ENCODE peak calls at places on chromosomes 13 and 19, in eight cellular contexts. I is brain microvascular endothelial cell; U is transverse colon; L is hepatocyte; B is colonic mucosa; D is osteoblast; G is GM23338; F is CD8-positive, alpha-beta T cell. A is an unnamed sample.

GRCh38 chr19:46000497-46001246 is 5.4 kb downstream of the CCDC61 start:
- DNase-seq in B (peak), G (peak), L (peak), D (no peak), F (peak), U (peak), I (no peak), A (peak)

GRCh38 chr19:53132231-53132991 is at the start of gene ZNF415:
- DNase-seq in B (peak), D (peak), G (peak), U (peak), F (peak), L (peak), I (peak), A (peak)

GRCh38 chr13:44013666-44014291 is 134.1 kb downstream of the LACC1 start:
- DNase-seq in G (no peak), I (peak), F (no peak), L (peak), D (peak), B (no peak), U (no peak), A (no peak)

GRCh38 chr13:39129253-39129652 is 91.0 kb downstream of the NHLRC3 start:
- DNase-seq in U (no peak), D (no peak), F (no peak), I (no peak), G (no peak), L (no peak), B (no peak), A (no peak)

GRCh38 chr19:55563261-55563690 is 17.4 kb downstream of the ZNF579 start:
- DNase-seq in I (no peak), U (peak), G (no peak), B (no peak), F (no peak), L (peak), D (peak), A (no peak)

GRCh38 chr13:31742102-31742695 is 2.9 kb downstream of the RXFP2 start:
- DNase-seq in L (peak), D (no peak), I (peak), U (peak), F (peak), G (peak), B (peak), A (peak)

GRCh38 chr13:101283782-101284181 is 132.5 kb downstream of the NALCN start:
- DNase-seq in F (no peak), U (no peak), B (no peak), G (no peak), I (no peak), L (no peak), D (no peak), A (no peak)

GRCh38 chr13:89150362-89150761 is 1479.2 kb downstream of the SLITRK5 start:
- DNase-seq in G (no peak), U (no peak), I (no peak), B (no peak), D (peak), F (no peak), L (peak), A (no peak)

GRCh38 chr19:15328312-15328711 is 4.0 kb downstream of the BRD4 start:
- DNase-seq in F (no peak), I (no peak), D (no peak), B (no peak), G (no peak), L (no peak), U (no peak), A (no peak)

GRCh38 chr19:49468746-49469447 is 5.1 kb upstream of the FLT3LG start:
- DNase-seq in G (peak), F (peak), I (no peak), U (peak), B (peak), D (peak), L (peak), A (peak)

GRCh38 chr19:11204943-11205349 is 7.6 kb upstream of the KANK2 start:
- DNase-seq in L (no peak), U (no peak), B (no peak), G (no peak), I (no peak), D (peak), F (no peak), A (no peak)

GRCh38 chr19:54947381-54947780 is at the start of gene NLRP7:
- DNase-seq in L (no peak), D (no peak), B (no peak), U (no peak), G (peak), F (no peak), I (no peak), A (no peak)

GRCh38 chr19:6181119-6181518 is 45.7 kb downstream of the ACSBG2 start:
- DNase-seq in F (no peak), G (no peak), L (no peak), D (no peak), B (no peak), U (no peak), I (no peak), A (no peak)

GRCh38 chr13:20902438-20903163 is at the start of gene XPO4:
- DNase-seq in D (peak), U (peak), L (peak), F (peak), I (peak), B (peak), G (peak), A (peak)

GRCh38 chr13:51874651-51875050 is 12.9 kb downstream of the CCDC70 start:
- DNase-seq in U (no peak), G (no peak), I (no peak), D (peak), L (peak), B (no peak), F (no peak), A (no peak)

GRCh38 chr19:17548145-17548544 is 7.3 kb upstream of the COLGALT1 start:
- DNase-seq in I (no peak), F (no peak), G (no peak), D (no peak), L (no peak), U (no peak), B (no peak), A (no peak)

GRCh38 chr13:30618186-30618937 is 642 bp downstream of the USPL1 start:
- DNase-seq in L (peak), D (no peak), G (no peak), B (no peak), U (peak), F (peak), I (no peak), A (no peak)

GRCh38 chr13:91058066-91058465 is 289.4 kb upstream of the MIR17HG start:
- DNase-seq in U (no peak), F (no peak), L (peak), G (peak), B (no peak), I (peak), D (no peak), A (no peak)

GRCh38 chr13:109275848-109276247 is 510.5 kb downstream of the IRS2 start:
- DNase-seq in B (no peak), F (no peak), G (peak), U (peak), I (no peak), L (peak), D (no peak), A (no peak)

GRCh38 chr13:39132286-39132685 is 94.0 kb downstream of the NHLRC3 start:
- DNase-seq in I (no peak), D (peak), B (no peak), L (peak), F (no peak), U (no peak), G (no peak), A (no peak)

GRCh38 chr13:34201050-34201913 is 383.3 kb downstream of the RFC3 start:
- DNase-seq in B (no peak), U (no peak), F (no peak), I (peak), D (peak), L (peak), G (no peak), A (no peak)

GRCh38 chr19:49224856-49225255 is 67.3 kb downstream of the TRPM4 start:
- DNase-seq in D (no peak), B (peak), F (no peak), G (peak), U (peak), L (peak), I (peak), A (no peak)

GRCh38 chr13:23889598-23890224 is 511 bp upstream of the MIPEP start:
- DNase-seq in L (no peak), B (no peak), U (no peak), G (peak), F (no peak), I (no peak), D (peak), A (no peak)

GRCh38 chr13:73741742-73742141 is 392.5 kb downstream of the KLF12 start:
- DNase-seq in G (no peak), U (no peak), B (no peak), D (no peak), L (no peak), F (no peak), I (no peak), A (no peak)

GRCh38 chr13:30872195-30872594 is 33.9 kb upstream of the MEDAG start:
- DNase-seq in L (no peak), I (no peak), B (no peak), F (no peak), G (no peak), D (no peak), U (no peak), A (peak)

GRCh38 chr19:30423481-30423880 is 51.3 kb downstream of the ZNF536 start:
- DNase-seq in G (no peak), F (no peak), U (no peak), D (no peak), I (no peak), B (no peak), L (no peak), A (no peak)

GRCh38 chr13:111907341-111907880 is 159.5 kb upstream of the SOX1 start:
- DNase-seq in B (peak), G (no peak), I (no peak), L (no peak), U (no peak), F (no peak), D (no peak), A (no peak)

GRCh38 chr13:48908381-48909087 is 67.2 kb upstream of the FNDC3A start:
- DNase-seq in G (no peak), U (no peak), I (no peak), F (no peak), D (no peak), B (no peak), L (no peak), A (no peak)

GRCh38 chr13:51221674-51222509 is at the start of gene FAM124A:
- DNase-seq in D (peak), L (peak), F (no peak), U (peak), I (no peak), G (peak), B (peak), A (peak)

GRCh38 chr13:52739468-52740071 is at the start of gene CNMD:
- DNase-seq in I (no peak), U (no peak), G (peak), B (no peak), F (no peak), D (no peak), L (no peak), A (no peak)

GRCh38 chr19:29173896-29174295 is 39.1 kb downstream of the UQCRFS1 start:
- DNase-seq in G (no peak), F (no peak), I (no peak), U (no peak), D (no peak), L (no peak), B (no peak), A (no peak)
- TF ChIP-seq CTCF in G (no peak), F (no peak), I (no peak), U (no peak), D (no peak), L (no peak), B (no peak), A (no peak)

DNA sequence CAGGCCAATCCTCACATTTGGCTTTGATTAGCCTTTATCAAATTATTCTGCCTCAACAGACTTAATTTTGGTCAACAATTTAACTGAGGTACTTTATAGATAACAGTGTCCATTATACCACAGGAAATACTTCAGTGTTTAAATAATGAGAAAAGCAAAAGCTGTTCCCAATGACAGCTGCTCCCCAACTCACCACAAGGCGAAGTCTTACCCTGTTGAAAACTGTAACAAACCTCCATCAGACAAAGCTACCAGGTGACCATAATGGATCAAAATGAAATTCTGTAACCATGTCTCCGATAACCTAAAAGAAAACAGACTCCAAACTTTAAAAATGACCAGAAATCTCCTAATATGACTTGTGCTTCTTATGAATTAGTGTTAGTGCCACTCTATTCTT is 50.3 kb downstream of the ZNF44 start:
- DNase-seq in B (no peak), F (no peak), G (peak), L (no peak), D (no peak), I (no peak), U (no peak), A (no peak)
- TF ChIP-seq CTCF in B (peak), F (no peak), G (peak), L (no peak), D (no peak), I (no peak), U (no peak), A (no peak)

GRCh38 chr19:18601875-18602274 is 4.7 kb downstream of the CRLF1 start:
- DNase-seq in L (no peak), U (no peak), D (peak), I (no peak), F (no peak), G (no peak), B (no peak), A (no peak)

GRCh38 chr19:18604820-18605159 is 1.8 kb downstream of the CRLF1 start:
- DNase-seq in D (peak), G (no peak), I (no peak), U (no peak), F (no peak), B (no peak), L (no peak), A (peak)

GRCh38 chr19:18605196-18605545 is 1.4 kb downstream of the CRLF1 start:
- DNase-seq in F (no peak), D (no peak), L (no peak), G (no peak), B (no peak), I (no peak), U (no peak), A (peak)

GRCh38 chr19:18603958-18604819 is 2.4 kb downstream of the CRLF1 start:
- DNase-seq in D (peak), G (peak), I (no peak), L (no peak), U (no peak), B (no peak), F (no peak), A (no peak)

DNA sequence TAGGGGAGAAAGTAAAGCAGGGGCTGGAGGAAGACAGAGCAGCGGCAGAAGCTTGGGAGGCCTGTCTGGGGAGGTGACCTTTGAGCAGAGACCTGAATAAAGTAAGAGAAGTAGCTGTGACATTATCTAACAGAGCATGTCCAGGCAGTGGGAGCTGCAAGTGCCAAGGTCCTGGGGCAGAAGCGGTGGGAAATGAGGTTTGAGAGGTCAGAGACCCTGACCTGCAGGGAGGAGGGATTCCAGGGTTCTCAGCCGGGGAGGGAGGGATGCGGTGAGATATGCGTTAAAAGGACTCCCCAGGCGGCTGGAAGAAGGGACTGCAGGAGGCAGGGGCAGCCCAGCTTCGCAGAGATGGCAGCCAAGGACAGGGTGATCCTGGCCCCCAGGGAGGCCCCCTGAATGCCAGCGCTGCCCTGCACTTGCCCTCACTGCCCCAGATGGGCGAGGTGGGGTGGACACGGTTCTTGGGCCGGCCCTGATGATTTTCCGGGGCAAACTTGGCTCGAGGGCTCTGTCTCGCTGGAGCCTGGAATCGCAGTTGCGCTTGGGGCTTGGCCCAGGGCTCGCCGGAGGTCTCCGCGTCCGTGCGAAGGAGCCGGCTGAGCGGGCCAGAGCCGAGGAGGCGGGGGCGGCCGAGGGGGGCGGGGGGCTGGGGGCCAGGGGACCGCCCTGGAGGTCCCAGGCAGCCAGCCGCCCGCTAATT is 3.2 kb downstream of the CRLF1 start:
- DNase-seq in G (peak), I (no peak), U (no peak), L (no peak), B (no peak), F (no peak), D (peak), A (no peak)
- TF ChIP-seq CTCF in G (peak), I (peak), U (no peak), L (peak), B (no peak), F (no peak), D (no peak), A (no peak)

DNA sequence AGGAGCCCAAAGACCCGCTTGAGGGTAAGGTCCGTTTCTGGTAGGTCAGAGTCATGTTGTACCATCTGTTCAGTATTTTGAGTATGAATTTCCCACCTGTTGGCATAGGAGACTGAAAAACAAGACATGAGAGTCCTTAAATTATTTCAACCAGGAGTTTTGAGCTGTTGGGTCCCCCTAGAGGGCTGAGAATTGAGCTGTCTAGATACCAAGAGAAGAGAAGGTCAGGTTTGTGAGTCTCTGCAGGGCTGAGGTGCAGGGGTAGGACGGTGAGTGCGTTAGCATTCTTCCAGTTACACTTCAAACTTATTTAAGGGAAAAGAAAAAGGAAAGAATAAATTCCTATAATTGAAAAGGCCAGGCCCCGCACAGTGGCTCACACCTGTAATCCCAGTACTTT is 5.0 kb downstream of the CBLC start:
- DNase-seq in B (no peak), G (peak), U (no peak), F (no peak), I (no peak), D (no peak), L (no peak), A (no peak)
- TF ChIP-seq CTCF in B (no peak), G (peak), U (no peak), F (no peak), I (peak), D (no peak), L (no peak), A (no peak)

GRCh38 chr19:2944775-2945574 is at the start of gene ZNF77:
- DNase-seq in D (peak), B (peak), U (peak), G (peak), F (peak), I (peak), L (peak), A (peak)
- TF ChIP-seq CTCF in D (no peak), B (no peak), U (no peak), G (no peak), F (no peak), I (peak), L (no peak), A (no peak)

GRCh38 chr13:99614465-99614885 is 113.2 kb downstream of the TM9SF2 start:
- DNase-seq in G (peak), B (no peak), U (peak), L (peak), I (no peak), D (peak), F (no peak), A (peak)
- TF ChIP-seq CTCF in G (peak), B (no peak), U (no peak), L (peak), I (peak), D (peak), F (no peak), A (peak)

GRCh38 chr13:37679043-37679442 is 80.5 kb upstream of the POSTN start:
- DNase-seq in L (no peak), B (no peak), I (no peak), G (no peak), U (no peak), D (no peak), F (no peak), A (no peak)
- TF ChIP-seq CTCF in L (no peak), B (no peak), I (peak), G (peak), U (no peak), D (peak), F (no peak), A (no peak)

GRCh38 chr13:40992678-40993077 is 26.4 kb downstream of the ELF1 start:
- DNase-seq in B (no peak), I (no peak), D (peak), F (no peak), U (no peak), L (no peak), G (no peak), A (no peak)
- TF ChIP-seq CTCF in B (no peak), I (no peak), D (peak), F (peak), U (no peak), L (peak), G (peak), A (peak)

DNA sequence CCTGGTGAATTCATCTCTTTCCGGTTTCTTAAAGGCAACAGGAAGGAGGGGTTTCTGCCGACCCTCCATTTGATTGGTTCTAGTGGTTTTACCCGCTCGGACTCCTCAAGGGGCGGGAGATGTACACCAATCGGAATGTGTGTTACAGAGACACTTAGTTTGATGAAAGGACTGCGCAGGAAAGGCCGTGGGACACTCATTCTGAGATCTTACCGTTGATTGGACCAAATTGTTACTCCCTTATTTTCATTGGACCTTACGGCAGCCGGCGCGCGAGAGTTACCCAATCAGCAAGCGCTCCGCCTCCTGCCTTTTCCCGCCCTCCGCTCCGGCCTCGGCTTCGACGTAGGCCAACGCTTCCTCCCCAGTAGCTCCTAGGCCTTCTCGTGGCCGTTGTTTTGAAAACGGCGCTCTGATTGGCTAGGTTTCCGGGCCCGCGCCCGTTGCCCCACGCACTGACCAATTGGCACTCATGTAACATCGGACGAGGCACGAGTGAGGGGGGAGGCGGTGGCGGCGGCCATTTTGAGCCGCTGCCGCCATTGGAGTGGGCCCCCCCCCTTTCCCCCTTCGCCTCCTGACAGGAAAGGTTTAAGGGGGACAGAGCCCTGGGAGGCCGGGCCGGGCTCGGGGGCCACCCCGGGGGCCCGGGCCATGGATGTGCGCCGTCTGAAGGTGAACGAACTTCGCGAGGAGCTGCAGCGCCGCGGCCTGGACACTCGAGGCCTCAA is at the start of gene HNRNPUL1:
- DNase-seq in B (peak), U (peak), D (peak), I (peak), F (peak), L (peak), G (peak), A (peak)
- TF ChIP-seq CTCF in B (no peak), U (peak), D (peak), I (peak), F (no peak), L (peak), G (peak), A (peak)

A was measured in GM10248.